ENCODE peak calls at places on chromosomes 3 and 15, in six cellular contexts. L is IMR-90, O is neuronal stem cell, U is H1, K is H9, J is trophoblast cell. M is an unnamed sample.
A peak's percentile ranks its signal among the peaks of the same experiment; 100 is the strongest.

GRCh38 chr3:72234394-72234793 is 449.4 kb upstream of the PROK2 start:
- DNase-seq in U (no peak), O (no peak), J (peak; percentile 86), K (no peak), L (peak; percentile 50), M (no peak)

GRCh38 chr15:35669457-35670045 is 123.6 kb upstream of the DPH6 start:
- DNase-seq in L (peak; percentile 33), J (peak; percentile 60), O (no peak), K (no peak), U (no peak), M (no peak)

GRCh38 chr3:169813757-169814517 is 1.2 kb upstream of the LRRC34 start:
- DNase-seq in K (peak; percentile 82), L (no peak), U (peak; percentile 68), O (no peak), J (peak; percentile 38), M (no peak)

GRCh38 chr3:149706905-149707304 is 45.4 kb downstream of the COMMD2 start:
- DNase-seq in J (no peak), L (peak; percentile 54), K (peak; percentile 37), O (no peak), U (no peak), M (no peak)

GRCh38 chr3:101861978-101862421 is 12.7 kb downstream of the NFKBIZ start:
- DNase-seq in L (no peak), J (peak; percentile 54), K (no peak), O (no peak), U (no peak), M (peak; percentile 66)

GRCh38 chr3:25587094-25587493 is 77.6 kb downstream of the TOP2B start:
- DNase-seq in L (no peak), J (peak; percentile 64), U (no peak), K (no peak), O (no peak), M (peak; percentile 65)

GRCh38 chr15:71538181-71538580 is 272.2 kb upstream of the NR2E3 start:
- DNase-seq in K (no peak), L (peak; percentile 28), O (no peak), J (no peak), U (no peak), M (no peak)

GRCh38 chr3:122739172-122739571 is 54.5 kb downstream of the HSPBAP1 start:
- DNase-seq in O (no peak), L (no peak), J (no peak), U (no peak), K (no peak), M (no peak)

GRCh38 chr3:126021702-126022101 is 52.7 kb downstream of the ROPN1B start:
- DNase-seq in L (no peak), K (peak; percentile 18), U (no peak), J (no peak), O (no peak), M (no peak)

GRCh38 chr15:55744026-55744655 is 1.2 kb upstream of the PRTG start:
- DNase-seq in K (no peak), O (no peak), J (peak; percentile 80), L (no peak), U (no peak), M (no peak)

GRCh38 chr15:75544273-75544862 is 34.7 kb downstream of the PTPN9 start:
- DNase-seq in J (no peak), U (no peak), O (no peak), K (no peak), L (no peak), M (no peak)

GRCh38 chr3:159664011-159664410 is 324.6 kb upstream of the IL12A start:
- DNase-seq in J (no peak), L (peak; percentile 5), U (no peak), O (no peak), K (no peak), M (no peak)

GRCh38 chr3:170128977-170129431 is 52.5 kb downstream of the PHC3 start:
- DNase-seq in J (no peak), O (no peak), L (peak; percentile 37), K (no peak), U (no peak), M (peak; percentile 26)

GRCh38 chr15:82228750-82229149 is 33.8 kb downstream of the EFL1 start:
- DNase-seq in L (peak; percentile 36), O (no peak), K (no peak), J (no peak), U (no peak), M (peak; percentile 22)

GRCh38 chr3:194584435-194584776 is 48.8 kb downstream of the TMEM44 start:
- DNase-seq in J (no peak), L (no peak), K (no peak), O (no peak), U (no peak), M (no peak)

GRCh38 chr15:27771892-27772291 is 327.2 kb downstream of the OCA2 start:
- DNase-seq in U (no peak), K (no peak), O (no peak), J (no peak), L (no peak), M (no peak)
- H4K91ac ChIP-seq in U (no peak overlapping the region), K (no peak overlapping the region), O (no peak overlapping the region), J (no peak overlapping the region), L (no peak overlapping the region), M (no peak overlapping the region)

GRCh38 chr15:64807751-64808222 is 17.7 kb downstream of the PIF1 start:
- DNase-seq in J (no peak), K (peak; percentile 96), L (no peak), U (peak; percentile 95), O (no peak), M (no peak)

GRCh38 chr15:64808785-64809453 is 16.5 kb downstream of the PIF1 start:
- DNase-seq in O (no peak), K (peak; percentile 90), J (no peak), L (no peak), U (peak; percentile 82), M (no peak)

GRCh38 chr15:64804619-64805018 is 20.8 kb downstream of the PIF1 start:
- DNase-seq in U (no peak), L (no peak), K (no peak), J (no peak), O (no peak), M (no peak)

GRCh38 chr15:64806509-64806908 is 18.9 kb downstream of the PIF1 start:
- DNase-seq in J (no peak), L (no peak), U (no peak), K (no peak), O (no peak), M (no peak)

DNA sequence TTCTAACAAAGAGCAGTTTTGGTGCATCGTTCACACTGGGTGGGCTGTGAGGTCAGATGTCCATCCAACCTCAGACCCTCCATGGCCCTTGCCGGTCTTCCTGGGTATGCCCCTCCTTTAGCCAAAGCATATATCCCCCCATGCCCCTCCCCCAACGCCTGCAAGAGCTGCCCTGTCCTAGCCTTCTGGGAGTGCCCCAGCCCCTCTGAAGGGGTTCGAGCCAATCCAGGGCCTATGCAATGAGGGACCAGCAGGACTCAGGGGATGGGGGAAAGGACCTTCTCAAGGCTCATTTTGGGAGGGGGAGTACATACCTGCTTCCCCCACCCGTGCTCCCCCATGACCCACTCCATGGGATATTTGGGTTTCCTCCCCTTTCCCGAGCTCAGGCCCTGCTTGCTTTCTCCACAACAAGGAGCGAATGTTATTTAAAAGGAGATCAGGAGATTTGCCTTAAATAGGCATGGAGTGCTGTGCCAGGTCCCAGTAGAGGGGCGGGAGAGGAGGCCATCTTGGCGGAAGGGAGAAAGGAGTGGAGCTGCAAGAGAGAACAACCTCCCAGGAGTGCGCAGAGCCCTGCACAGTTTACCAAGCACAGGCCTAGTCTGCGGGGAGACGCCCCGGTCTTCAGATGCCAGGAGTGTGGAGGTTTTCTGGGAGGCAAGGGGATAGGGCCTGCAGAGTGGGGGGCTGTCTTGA is 18.2 kb downstream of the PIF1 start:
- DNase-seq in J (no peak), L (no peak), U (peak; percentile 75), K (peak; percentile 63), O (no peak), M (no peak)
- H4K91ac ChIP-seq in J (peak overlapping the region; percentile 0), L (no peak overlapping the region), U (peak overlapping the region; percentile 77), K (no peak overlapping the region), O (no peak overlapping the region), M (no peak overlapping the region)

DNA sequence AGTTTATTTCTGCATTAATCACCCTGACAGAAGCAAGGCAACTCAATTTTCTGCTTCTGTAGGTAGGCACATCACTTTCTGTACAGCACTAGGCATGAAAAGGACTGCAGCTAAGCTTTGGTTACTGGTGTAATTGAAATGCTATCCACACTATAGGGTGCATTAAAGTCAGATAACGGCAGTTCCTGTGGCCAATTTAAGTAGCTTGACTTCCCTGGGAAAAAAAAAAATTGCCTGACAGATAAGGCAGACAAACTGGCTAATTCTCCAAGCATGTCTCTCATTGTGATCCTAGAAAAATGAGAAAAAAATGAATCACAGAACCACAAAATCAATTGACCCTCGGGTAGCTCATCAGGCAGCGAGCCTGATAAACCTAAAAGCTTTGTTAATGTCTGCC is 151.4 kb downstream of the MEIS2 start:
- DNase-seq in O (no peak), L (no peak), J (no peak), U (no peak), K (no peak), M (no peak)
- H4K91ac ChIP-seq in O (no peak overlapping the region), L (no peak overlapping the region), J (no peak overlapping the region), U (no peak overlapping the region), K (no peak overlapping the region), M (no peak overlapping the region)

GRCh38 chr15:62171882-62172281 is 6.8 kb upstream of the C2CD4B start:
- DNase-seq in K (no peak), L (no peak), O (no peak), J (no peak), U (no peak), M (no peak)

GRCh38 chr15:62173215-62173614 is 8.1 kb upstream of the C2CD4B start:
- DNase-seq in O (no peak), U (no peak), J (no peak), L (no peak), K (no peak), M (no peak)
- H4K91ac ChIP-seq in O (no peak overlapping the region), U (no peak overlapping the region), J (no peak overlapping the region), L (no peak overlapping the region), K (no peak overlapping the region), M (no peak overlapping the region)

GRCh38 chr3:154862265-154862664 is 217.9 kb upstream of the MME start:
- DNase-seq in U (no peak), J (peak; percentile 76), K (no peak), L (peak; percentile 70), O (no peak), M (peak; percentile 11)

GRCh38 chr3:154864947-154865346 is 215.2 kb upstream of the MME start:
- DNase-seq in J (no peak), O (no peak), U (no peak), K (no peak), L (no peak), M (peak; percentile 6)
- H4K91ac ChIP-seq in J (no peak overlapping the region), O (no peak overlapping the region), U (no peak overlapping the region), K (no peak overlapping the region), L (no peak overlapping the region), M (no peak overlapping the region)